ENCODE peak calls at places on chromosomes 13 and 19, in six cellular contexts. B is choroid plexus epithelial cell; X is C1 segment of cervical spinal cord; U is effector memory CD4-positive, alpha-beta T cell; K is endodermal cell; O is brain microvascular endothelial cell. V is an unnamed sample.

GRCh38 chr19:29389495-29389894 is 136.3 kb upstream of the VSTM2B start:
- DNase-seq in B (no peak), X (no peak), U (no peak), K (no peak), O (no peak), V (no peak)

GRCh38 chr19:33022472-33023116 is 42.1 kb downstream of the RHPN2 start:
- DNase-seq in B (peak), X (no peak), U (no peak), K (peak), O (no peak), V (no peak)

GRCh38 chr13:111282997-111283396 is 37.4 kb upstream of the TEX29 start:
- DNase-seq in B (no peak), X (no peak), U (no peak), K (peak), O (no peak), V (no peak)

GRCh38 chr13:69857188-69857821 is 250.3 kb upstream of the ATXN8OS start:
- DNase-seq in B (peak), X (no peak), U (no peak), K (no peak), O (no peak), V (no peak)

GRCh38 chr13:19062019-19062646 is 119.5 kb downstream of the TUBA3C start:
- DNase-seq in B (no peak), X (no peak), U (no peak), K (no peak), O (no peak), V (no peak)

GRCh38 chr19:685457-685931 is 9.3 kb downstream of the FSTL3 start:
- DNase-seq in B (no peak), X (no peak), U (no peak), K (peak), O (no peak), V (no peak)

GRCh38 chr19:33376931-33377557 is 3.5 kb downstream of the CEBPG start:
- DNase-seq in B (no peak), X (no peak), U (no peak), K (peak), O (no peak), V (no peak)

GRCh38 chr13:109833071-109833470 is 46.7 kb upstream of the IRS2 start:
- DNase-seq in B (no peak), X (no peak), U (no peak), K (no peak), O (no peak), V (no peak)

GRCh38 chr13:96229356-96229755 is 139.4 kb downstream of the HS6ST3 start:
- DNase-seq in B (peak), X (no peak), U (no peak), K (peak), O (peak), V (no peak)

GRCh38 chr13:35255241-35255640 is 221.2 kb downstream of the MAB21L1 start:
- DNase-seq in B (no peak), X (no peak), U (no peak), K (no peak), O (no peak), V (no peak)

GRCh38 chr13:98143601-98144500 is 957 bp downstream of the FARP1 start:
- DNase-seq in B (peak), X (no peak), U (no peak), K (peak), O (no peak), V (no peak)

GRCh38 chr13:103794526-103794925 is 728.3 kb upstream of the SLC10A2 start:
- DNase-seq in B (no peak), X (no peak), U (no peak), K (no peak), O (no peak), V (no peak)

GRCh38 chr19:52307275-52307674 is 10.3 kb downstream of the ZNF480 start:
- DNase-seq in B (peak), X (no peak), U (no peak), K (peak), O (peak), V (no peak)

GRCh38 chr19:56091066-56091490 is 30.0 kb downstream of the ZNF787 start:
- DNase-seq in B (peak), X (no peak), U (no peak), K (no peak), O (peak), V (no peak)

GRCh38 chr13:30746816-30747215 is 11.5 kb downstream of the ALOX5AP start:
- DNase-seq in B (no peak), X (no peak), U (no peak), K (no peak), O (no peak), V (no peak)

GRCh38 chr19:42313096-42313839 is at the start of gene TMEM145:
- DNase-seq in B (peak), X (no peak), U (no peak), K (peak), O (no peak), V (no peak)

GRCh38 chr19:50362656-50363424 is 2.6 kb downstream of the NAPSA start:
- DNase-seq in B (no peak), X (no peak), U (no peak), K (no peak), O (no peak), V (no peak)

GRCh38 chr19:4506449-4507149 is 11.7 kb downstream of the PLIN4 start:
- DNase-seq in B (peak), X (no peak), U (no peak), K (no peak), O (peak), V (peak)

GRCh38 chr19:10809693-10810285 is 26.2 kb downstream of the TMED1 start:
- DNase-seq in B (no peak), X (no peak), U (no peak), K (no peak), O (no peak), V (peak)

GRCh38 chr19:2561895-2562294 is 86.0 kb downstream of the GADD45B start:
- DNase-seq in B (no peak), X (no peak), U (peak), K (peak), O (no peak), V (no peak)

GRCh38 chr19:18809149-18809978 is 18.3 kb upstream of the COMP start:
- DNase-seq in B (peak), X (no peak), U (no peak), K (no peak), O (peak), V (no peak)

GRCh38 chr19:17522988-17523872 is 11.8 kb downstream of the PGLS start:
- DNase-seq in B (peak), X (no peak), U (no peak), K (peak), O (no peak), V (peak)

GRCh38 chr13:21522130-21522529 is 63.0 kb upstream of the ZDHHC20 start:
- DNase-seq in B (no peak), X (no peak), U (no peak), K (no peak), O (no peak), V (no peak)

GRCh38 chr19:34364830-34365462 is at the start of gene GPI:
- DNase-seq in B (peak), X (no peak), U (peak), K (peak), O (no peak), V (peak)

GRCh38 chr19:38650911-38651584 is 3.6 kb downstream of the ACTN4 start:
- DNase-seq in B (peak), X (no peak), U (no peak), K (no peak), O (no peak), V (no peak)

GRCh38 chr19:57052102-57052501 is 67.7 kb upstream of the USP29 start:
- DNase-seq in B (no peak), X (no peak), U (no peak), K (no peak), O (no peak), V (no peak)

GRCh38 chr13:45333973-45334922 is 6.7 kb downstream of the TPT1 start:
- DNase-seq in B (peak), X (no peak), U (peak), K (peak), O (peak), V (peak)

GRCh38 chr19:46999377-46999776 is 20.3 kb upstream of the NPAS1 start:
- DNase-seq in B (no peak), X (no peak), U (no peak), K (no peak), O (no peak), V (no peak)

GRCh38 chr13:110677731-110678545 is 28.0 kb downstream of the CARS2 start:
- DNase-seq in B (peak), X (no peak), U (no peak), K (no peak), O (peak), V (no peak)

GRCh38 chr19:2693492-2693891 is 9.0 kb downstream of the GNG7 start:
- DNase-seq in B (no peak), X (no peak), U (no peak), K (no peak), O (no peak), V (no peak)

GRCh38 chr19:4471400-4472173 is 510 bp upstream of the HDGFL2 start:
- DNase-seq in B (peak), X (peak), U (peak), K (peak), O (peak), V (peak)

GRCh38 chr19:15128162-15128770 is 21.1 kb downstream of the SYDE1 start:
- DNase-seq in B (no peak), X (no peak), U (no peak), K (no peak), O (no peak), V (no peak)

GRCh38 chr13:36680918-36681317 is 7.1 kb downstream of the SERTM1 start:
- DNase-seq in B (no peak), X (no peak), U (no peak), K (no peak), O (no peak), V (no peak)

GRCh38 chr13:46860734-46861133 is 36.1 kb downstream of the HTR2A start:
- DNase-seq in B (no peak), X (no peak), U (no peak), K (no peak), O (no peak), V (no peak)

GRCh38 chr19:7578127-7578526 is 17.5 kb upstream of the CAMSAP3 start:
- DNase-seq in B (no peak), X (no peak), U (no peak), K (no peak), O (no peak), V (no peak)

GRCh38 chr13:50170447-50171037 is 155.3 kb downstream of the KCNRG start:
- DNase-seq in B (peak), X (no peak), U (no peak), K (no peak), O (no peak), V (no peak)

GRCh38 chr19:46755853-46756543 is 9.7 kb upstream of the STRN4 start:
- DNase-seq in B (no peak), X (no peak), U (no peak), K (no peak), O (no peak), V (no peak)

GRCh38 chr19:29858000-29858596 is 46.3 kb downstream of the CCNE1 start:
- DNase-seq in B (no peak), X (no peak), U (no peak), K (peak), O (no peak), V (no peak)